ENCODE peak calls at places on chromosomes 12 and 14, in six cellular contexts. R, W, D, N, E and X are unnamed samples. For H3K4me1, the result is how much of the 10 kb centered on the place peaks cover.

GRCh38 chr12:11711675-11712327 is 62.3 kb downstream of the ETV6 start:
- DNase-seq in R (no peak), W (peak), D (no peak), N (no peak), E (no peak), X (no peak)

GRCh38 chr12:62210422-62210821 is 49.8 kb upstream of the USP15 start:
- DNase-seq in R (no peak), W (no peak), D (peak), N (peak), E (no peak), X (no peak)

GRCh38 chr12:26265606-26266005 is 70.2 kb downstream of the SSPN start:
- DNase-seq in R (no peak), W (no peak), D (no peak), N (no peak), E (no peak), X (no peak)

GRCh38 chr14:96030136-96030760 is 8.9 kb upstream of the C14orf132 start:
- DNase-seq in R (peak), W (no peak), D (no peak), N (no peak), E (no peak), X (no peak)

GRCh38 chr12:14768823-14769405 is 34.4 kb downstream of the WBP11 start:
- DNase-seq in R (no peak), W (peak), D (no peak), N (peak), E (no peak), X (no peak)

GRCh38 chr14:43914041-43914693 is 592.9 kb downstream of the FSCB start:
- DNase-seq in R (no peak), W (no peak), D (peak), N (no peak), E (peak), X (no peak)

GRCh38 chr14:106039400-106039799 is 513.0 kb downstream of the TMEM121 start:
- DNase-seq in R (peak), W (no peak), D (no peak), N (peak), E (no peak), X (no peak)

GRCh38 chr12:92109613-92110012 is 36.0 kb downstream of the BTG1 start:
- DNase-seq in R (no peak), W (no peak), D (no peak), N (no peak), E (no peak), X (no peak)

GRCh38 chr14:68547305-68548193 is 245.3 kb downstream of the ZFP36L1 start:
- DNase-seq in R (no peak), W (peak), D (peak), N (no peak), E (peak), X (peak)

GRCh38 chr12:106248849-106249371 is 1.1 kb upstream of the CKAP4 start:
- DNase-seq in R (no peak), W (no peak), D (no peak), N (peak), E (no peak), X (no peak)

GRCh38 chr12:8834230-8834629 is 11.8 kb downstream of the A2ML1 start:
- DNase-seq in R (no peak), W (no peak), D (no peak), N (no peak), E (no peak), X (no peak)

GRCh38 chr12:6069452-6070093 is 54.9 kb downstream of the VWF start:
- DNase-seq in R (no peak), W (peak), D (peak), N (peak), E (no peak), X (no peak)

GRCh38 chr14:93231129-93231979 is 24.3 kb downstream of the UBR7 start:
- DNase-seq in R (peak), W (no peak), D (no peak), N (no peak), E (peak), X (no peak)

GRCh38 chr12:108759914-108760313 is 28.6 kb upstream of the CORO1C start:
- DNase-seq in R (no peak), W (no peak), D (no peak), N (no peak), E (no peak), X (peak)

GRCh38 chr12:28172434-28173030 is 17.7 kb upstream of the CCDC91 start:
- DNase-seq in R (no peak), W (no peak), D (no peak), N (no peak), E (no peak), X (no peak)

GRCh38 chr14:95597784-95598204 is 62.9 kb downstream of the GLRX5 start:
- DNase-seq in R (no peak), W (no peak), D (no peak), N (no peak), E (no peak), X (peak)

GRCh38 chr12:8636581-8636980 is 23.9 kb upstream of the AICDA start:
- DNase-seq in R (no peak), W (no peak), D (no peak), N (no peak), E (no peak), X (no peak)

GRCh38 chr12:1635656-1636055 is 6.6 kb downstream of the WNT5B start:
- DNase-seq in R (no peak), W (no peak), D (no peak), N (no peak), E (no peak), X (no peak)

GRCh38 chr14:36067428-36068187 is 108.9 kb downstream of the PTCSC3 start:
- DNase-seq in R (no peak), W (no peak), D (no peak), N (no peak), E (no peak), X (no peak)

GRCh38 chr12:105741786-105742566 is 396.8 kb downstream of the NUAK1 start:
- DNase-seq in R (no peak), W (no peak), D (no peak), N (no peak), E (peak), X (no peak)

GRCh38 chr12:32379667-32380066 is 19.7 kb upstream of the FGD4 start:
- DNase-seq in R (no peak), W (no peak), D (no peak), N (no peak), E (no peak), X (no peak)

GRCh38 chr14:39682563-39682962 is 250.3 kb upstream of the FBXO33 start:
- DNase-seq in R (no peak), W (no peak), D (no peak), N (no peak), E (no peak), X (no peak)

GRCh38 chr14:28879571-28879970 is 113.0 kb downstream of the FOXG1 start:
- DNase-seq in R (no peak), W (no peak), D (no peak), N (no peak), E (no peak), X (no peak)

GRCh38 chr12:109544955-109545531 is 28.3 kb downstream of the MMAB start:
- DNase-seq in R (no peak), W (no peak), D (no peak), N (peak), E (no peak), X (no peak)

GRCh38 chr14:75011356-75012097 is 8.8 kb downstream of the EIF2B2 start:
- DNase-seq in R (no peak), W (no peak), D (no peak), N (no peak), E (no peak), X (no peak)

GRCh38 chr12:99004799-99005474 is 359.8 kb downstream of the APAF1 start:
- DNase-seq in R (no peak), W (no peak), D (no peak), N (no peak), E (no peak), X (no peak)

GRCh38 chr14:102775855-102776760 is 1.1 kb upstream of the TRAF3 start:
- DNase-seq in R (no peak), W (peak), D (peak), N (no peak), E (no peak), X (peak)

GRCh38 chr14:56720703-56721426 is 89.4 kb downstream of the OTX2 start:
- DNase-seq in R (no peak), W (no peak), D (no peak), N (no peak), E (no peak), X (no peak)

GRCh38 chr14:49907186-49907585 is 14.3 kb downstream of the ARF6 start:
- DNase-seq in R (no peak), W (no peak), D (no peak), N (no peak), E (no peak), X (no peak)

GRCh38 chr12:111692575-111693210 is 6.8 kb downstream of the ACAD10 start:
- DNase-seq in R (no peak), W (no peak), D (no peak), N (no peak), E (no peak), X (no peak)

GRCh38 chr12:116881325-116881866 is at the start of gene HRK:
- DNase-seq in R (no peak), W (no peak), D (no peak), N (no peak), E (peak), X (no peak)

GRCh38 chr12:54420766-54421144 is 1.7 kb upstream of the ITGA5 start:
- DNase-seq in R (no peak), W (peak), D (peak), N (no peak), E (no peak), X (no peak)

GRCh38 chr12:124727244-124727673 is 136.4 kb downstream of the SCARB1 start:
- DNase-seq in R (peak), W (peak), D (peak), N (no peak), E (peak), X (peak)

GRCh38 chr14:72690324-72690723 is 203.6 kb downstream of the DPF3 start:
- DNase-seq in R (no peak), W (no peak), D (no peak), N (no peak), E (no peak), X (no peak)

GRCh38 chr12:10779103-10779502 is 23.3 kb downstream of the TAS2R7 start:
- DNase-seq in R (no peak), W (no peak), D (no peak), N (no peak), E (no peak), X (no peak)

GRCh38 chr12:124399622-124400021 is 104.7 kb downstream of the RFLNA start:
- DNase-seq in R (no peak), W (peak), D (no peak), N (peak), E (no peak), X (no peak)

DNA sequence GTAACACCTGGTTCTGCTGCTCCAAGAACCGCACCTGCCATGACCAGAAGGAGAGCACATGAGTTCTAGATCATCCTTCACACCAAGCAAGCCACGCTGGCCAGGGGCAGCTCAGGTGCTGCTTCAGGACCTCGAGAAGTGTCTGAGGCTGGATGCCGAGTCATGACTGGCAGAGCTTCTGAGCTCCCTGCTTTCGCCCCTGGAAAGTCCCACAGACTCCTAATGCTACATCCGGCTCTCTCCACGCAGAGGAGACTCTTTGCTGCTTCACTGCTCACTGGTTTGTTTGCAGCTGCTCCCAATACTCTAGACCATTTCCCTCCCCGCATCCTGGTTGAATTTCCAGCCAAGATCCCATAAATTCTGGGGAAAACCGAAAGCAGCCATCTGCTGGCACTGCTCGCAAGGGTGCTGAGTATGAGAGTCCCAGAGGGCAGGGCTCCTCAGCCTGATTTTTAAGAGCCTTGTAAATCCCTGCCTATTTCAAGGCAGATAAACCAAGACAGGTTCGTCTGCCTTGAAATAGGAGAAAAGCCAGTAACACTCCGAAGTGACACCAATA is 1.4 kb downstream of the KRT2 start:
- DNase-seq in R (no peak), W (peak), D (no peak), N (no peak), E (no peak), X (no peak)
- H3K4me3 ChIP-seq in R (no peak), W (no peak), D (no peak), N (no peak), E (no peak), X (peak)

GRCh38 chr12:121802843-121803698 is 738 bp upstream of the SETD1B start:
- DNase-seq in R (peak), W (peak), D (peak), N (peak), E (peak), X (peak)
- H3K4me1 ChIP-seq in R (under half), W (under half), D (under half), N (under half), E (under half), X (under half)

DNA sequence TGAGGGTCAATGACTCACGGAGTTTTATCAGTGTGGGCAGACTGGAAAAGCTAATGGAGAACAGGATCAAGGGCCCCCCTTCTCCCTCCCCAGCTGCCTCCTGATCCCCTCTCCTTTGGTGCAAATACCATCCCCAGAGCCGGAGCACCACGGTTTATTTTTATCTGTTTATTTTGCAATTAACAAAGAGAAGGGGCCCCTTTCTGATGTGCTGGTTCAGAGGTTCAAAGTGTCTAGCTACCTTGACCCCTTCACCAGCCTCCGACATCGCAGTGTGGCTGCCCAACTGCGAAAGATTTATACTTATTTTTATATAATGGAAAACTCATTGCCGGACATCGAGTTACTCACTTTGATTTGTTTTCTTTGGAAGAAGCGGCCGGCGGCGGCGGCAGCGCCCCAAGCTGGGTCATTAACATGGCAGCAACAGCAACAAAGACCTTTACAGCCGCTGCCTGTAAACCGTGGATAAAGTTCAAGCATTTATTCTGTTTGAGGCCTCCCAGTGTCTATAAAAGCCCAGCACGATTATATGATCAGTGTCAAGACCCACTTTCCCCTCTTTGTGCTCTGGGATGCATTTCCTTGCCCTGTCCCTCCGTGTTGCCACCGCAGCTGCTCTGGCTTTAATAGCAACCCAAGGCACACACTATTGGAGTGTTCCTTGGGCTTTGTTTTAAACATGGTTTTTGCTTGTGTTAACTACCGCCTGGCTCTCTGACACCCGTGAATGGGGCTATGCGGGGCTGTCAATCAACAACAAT is 47.4 kb upstream of the PARP11 start:
- DNase-seq in R (no peak), W (no peak), D (no peak), N (no peak), E (no peak), X (no peak)
- H3K4me3 ChIP-seq in R (no peak), W (no peak), D (no peak), N (no peak), E (no peak), X (no peak)

DNA sequence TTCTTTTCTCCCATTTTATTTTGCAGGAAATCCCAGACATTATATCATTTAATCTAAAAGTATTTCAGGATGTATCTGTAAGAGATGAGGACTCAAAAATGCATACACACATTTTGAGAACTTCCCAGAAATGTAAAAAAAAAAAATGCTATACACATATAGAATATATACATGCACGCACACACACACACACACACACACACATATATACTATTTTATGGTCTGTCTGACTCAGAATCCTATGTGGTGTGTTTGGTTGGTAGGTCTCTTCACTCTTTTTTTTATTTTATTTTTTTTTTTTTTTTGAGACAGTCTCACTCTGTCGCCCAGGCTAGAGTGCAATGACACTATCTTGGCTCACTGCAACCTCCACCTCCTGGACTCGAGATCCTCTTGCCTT is 65.5 kb downstream of the FBXO34 start:
- DNase-seq in R (no peak), W (no peak), D (no peak), N (no peak), E (no peak), X (no peak)
- H3K4me1 ChIP-seq in R (under half), W (under half), D (half or more), N (half or more), E (under half), X (under half)

GRCh38 chr12:49108958-49109404 is 1.7 kb downstream of the LMBR1L start:
- DNase-seq in R (peak), W (peak), D (peak), N (no peak), E (peak), X (no peak)
- H3K4me3 ChIP-seq in R (peak), W (peak), D (peak), N (peak), E (peak), X (peak)

GRCh38 chr12:118778077-118778476 is 203.3 kb upstream of the SRRM4 start:
- DNase-seq in R (no peak), W (no peak), D (no peak), N (no peak), E (no peak), X (no peak)
- H3K4me1 ChIP-seq in R (under half), W (under half), D (under half), N (under half), E (under half), X (under half)

GRCh38 chr14:32756775-32757174 is 181.9 kb upstream of the NPAS3 start:
- DNase-seq in R (no peak), W (no peak), D (no peak), N (no peak), E (no peak), X (peak)
- H3K4me3 ChIP-seq in R (no peak), W (no peak), D (no peak), N (no peak), E (no peak), X (no peak)